ENCODE peak calls at places on chromosomes 12 and 14, in five cellular contexts. L is fibroblast of the aortic adventitia, B is neural progenitor cell, D is upper lobe of left lung, I is DND-41. F is an unnamed sample.

GRCh38 chr12:121798807-121799174 is 5.0 kb upstream of the SETD1B start:
- DNase-seq in L (no peak), B (no peak), D (no peak), I (no peak), F (no peak)

GRCh38 chr14:25140423-25140822 is 90.5 kb upstream of the STXBP6 start:
- DNase-seq in L (no peak), B (no peak), D (no peak), I (no peak), F (no peak)

GRCh38 chr12:93526786-93527428 is 45.6 kb upstream of the SOCS2 start:
- DNase-seq in L (peak; percentile 92), B (peak; percentile 15), D (peak; percentile 38), I (no peak), F (no peak)

GRCh38 chr14:62882967-62883366 is 162.3 kb downstream of the KCNH5 start:
- DNase-seq in L (no peak), B (no peak), D (no peak), I (no peak), F (no peak)

GRCh38 chr12:27525373-27525772 is 1.4 kb downstream of the PPFIBP1 start:
- DNase-seq in L (peak; percentile 85), B (peak; percentile 38), D (no peak), I (no peak), F (no peak)

GRCh38 chr12:70640901-70641300 is 3.7 kb upstream of the PTPRB start:
- DNase-seq in L (no peak), B (no peak), D (no peak), I (no peak), F (no peak)

GRCh38 chr12:95102916-95103671 is 29.7 kb upstream of the NR2C1 start:
- DNase-seq in L (peak; percentile 33), B (no peak), D (no peak), I (no peak), F (peak; percentile 86)

GRCh38 chr14:76726551-76726961 is 34.7 kb upstream of the VASH1 start:
- DNase-seq in L (no peak), B (no peak), D (no peak), I (no peak), F (no peak)

GRCh38 chr12:51695241-51696010 is 104.4 kb downstream of the SCN8A start:
- DNase-seq in L (no peak), B (no peak), D (no peak), I (no peak), F (no peak)

GRCh38 chr14:69633238-69633637 is 21.8 kb downstream of the SUSD6 start:
- DNase-seq in L (no peak), B (no peak), D (no peak), I (no peak), F (no peak)

GRCh38 chr12:68489273-68489672 is 121.4 kb upstream of the RAP1B start:
- DNase-seq in L (no peak), B (no peak), D (no peak), I (no peak), F (no peak)

GRCh38 chr12:69720748-69721147 is 17.9 kb upstream of the RAB3IP start:
- DNase-seq in L (no peak), B (no peak), D (no peak), I (no peak), F (no peak)

GRCh38 chr12:23771230-23771949 is 178.1 kb downstream of the SOX5 start:
- DNase-seq in L (peak; percentile 28), B (peak; percentile 9), D (no peak), I (no peak), F (no peak)

GRCh38 chr14:31787377-31787776 is 226.2 kb downstream of the NUBPL start:
- DNase-seq in L (no peak), B (no peak), D (no peak), I (no peak), F (no peak)
- TF ChIP-seq CTCF in L (no peak), B (no peak), D (no peak), I (no peak), F (no peak)

GRCh38 chr12:45434094-45434493 is 218.2 kb downstream of the ANO6 start:
- DNase-seq in L (no peak), B (no peak), D (no peak), I (no peak), F (no peak)

GRCh38 chr12:45439039-45439438 is 223.1 kb downstream of the ANO6 start:
- DNase-seq in L (no peak), B (no peak), D (no peak), I (no peak), F (no peak)

GRCh38 chr12:45435945-45436710 is 220.2 kb downstream of the ANO6 start:
- DNase-seq in L (no peak), B (peak; percentile 49), D (no peak), I (no peak), F (no peak)

GRCh38 chr12:45431153-45431552 is 215.3 kb downstream of the ANO6 start:
- DNase-seq in L (no peak), B (no peak), D (no peak), I (no peak), F (no peak)

DNA sequence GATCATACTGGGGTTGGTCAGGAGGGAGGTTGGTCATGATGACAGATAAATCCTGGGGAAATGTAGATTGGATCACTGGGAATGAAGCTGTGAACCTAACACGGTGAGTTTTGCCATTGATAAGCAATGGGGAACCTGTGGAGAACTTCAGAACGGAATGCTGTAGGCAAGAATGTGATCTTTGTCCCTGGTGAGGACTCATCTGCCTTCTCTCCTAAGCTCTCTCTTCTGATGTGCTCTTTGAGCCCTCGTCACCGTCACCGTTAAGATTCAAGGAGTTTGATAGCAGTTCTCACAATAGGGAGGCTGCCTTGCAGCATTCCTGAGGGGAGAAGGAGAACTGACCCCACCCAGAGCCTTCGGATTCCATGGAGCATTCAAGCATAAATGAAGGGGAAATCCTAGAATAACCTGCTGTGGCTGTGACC is 217.6 kb downstream of the ANO6 start:
- DNase-seq in L (no peak), B (peak; percentile 84), D (no peak), I (no peak), F (no peak)
- H3K4me3 ChIP-seq in L (no peak overlapping the region), B (no peak overlapping the region), D (no peak overlapping the region), I (no peak overlapping the region), F (no peak overlapping the region)

DNA sequence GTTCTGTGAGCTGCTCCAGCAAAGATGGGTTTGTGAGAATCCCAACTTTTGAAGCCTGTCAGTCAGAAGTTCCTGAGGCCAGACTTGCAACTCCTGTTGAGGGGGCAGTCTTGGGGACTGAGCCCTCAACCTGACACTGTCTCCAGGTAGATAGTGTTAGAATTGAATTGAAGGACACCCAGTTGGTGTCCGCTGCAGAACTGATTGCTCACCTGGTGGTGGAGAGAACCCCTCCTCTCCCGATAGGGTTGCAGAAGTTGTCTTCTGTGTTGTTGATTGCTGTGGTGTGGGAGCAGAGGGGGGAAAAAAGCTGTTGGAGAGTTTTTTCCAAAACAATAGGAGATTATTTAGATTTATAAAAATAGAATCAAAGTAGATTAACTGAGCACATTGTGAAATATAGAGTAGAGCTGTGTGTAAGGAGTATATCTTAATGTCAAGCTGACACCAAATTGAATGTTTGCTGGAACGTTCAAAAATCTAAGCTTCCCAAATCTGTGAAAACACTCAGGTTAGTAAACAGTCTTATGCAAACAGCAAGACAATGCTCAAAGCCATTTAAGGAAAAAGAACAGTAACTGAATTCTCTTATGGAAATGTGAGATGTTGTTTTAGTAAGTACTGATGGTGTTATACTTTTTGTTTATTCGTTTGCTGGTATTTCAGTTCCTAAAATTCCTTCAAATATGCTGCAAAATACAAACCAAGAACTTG is 18.6 kb downstream of the HIF1A start:
- DNase-seq in L (no peak), B (no peak), D (no peak), I (no peak), F (no peak)
- TF ChIP-seq CTCF in L (no peak), B (no peak), D (no peak), I (no peak), F (no peak)

GRCh38 chr14:51653855-51654548 is 2.3 kb downstream of the FRMD6 start:
- DNase-seq in L (peak; percentile 51), B (no peak), D (no peak), I (no peak), F (no peak)
- H3K4me3 ChIP-seq in L (peak overlapping the region; percentile 94), B (peak overlapping the region; percentile 80), D (no peak overlapping the region), I (peak overlapping the region; percentile 47), F (peak overlapping the region; percentile 96)

DNA sequence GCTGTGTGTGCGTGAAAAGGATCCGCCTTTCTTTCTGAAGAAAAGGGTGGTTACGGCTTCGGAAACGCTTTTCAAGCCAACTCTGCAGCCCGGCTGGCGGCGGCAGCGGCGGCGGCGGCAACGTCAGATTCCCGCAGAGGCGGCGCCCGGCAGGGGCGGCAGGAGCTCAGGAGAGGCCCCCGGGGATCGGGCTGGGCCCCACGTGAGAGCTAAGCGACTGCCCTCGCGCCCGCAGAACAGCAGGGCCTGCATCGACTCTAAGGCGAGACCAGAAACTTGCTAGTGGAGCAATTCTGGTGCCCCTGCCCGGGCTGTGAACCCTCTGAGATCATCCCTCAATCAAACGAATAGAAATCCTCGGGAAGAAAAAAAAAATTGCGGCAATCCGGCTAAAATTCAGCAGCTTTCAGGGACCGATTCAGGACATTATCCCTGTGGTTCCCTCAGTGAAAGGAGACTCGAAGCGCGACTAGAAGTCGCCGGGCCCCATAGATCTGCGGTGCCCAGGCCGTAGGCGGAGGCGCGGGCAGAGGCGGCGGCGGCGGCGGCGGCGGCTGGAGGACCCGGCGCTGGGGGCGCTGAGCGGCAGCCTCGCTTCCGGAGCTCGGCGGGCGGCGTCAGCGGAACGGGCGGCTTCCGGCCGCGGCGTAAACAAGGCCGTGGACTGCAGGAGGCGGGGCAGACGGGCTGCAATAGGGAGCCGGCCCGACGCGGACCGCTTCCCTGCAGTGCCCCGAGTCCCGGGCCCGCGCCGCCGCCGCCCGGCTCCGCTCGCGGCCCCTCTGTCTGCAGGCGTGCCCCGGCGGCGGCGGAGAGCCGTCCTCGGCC is at the start of gene KLHDC2:
- DNase-seq in L (peak; percentile 82), B (peak; percentile 95), D (peak; percentile 92), I (peak; percentile 89), F (peak; percentile 95)
- TF ChIP-seq CTCF in L (no peak), B (peak; percentile 56), D (peak; percentile 20), I (peak; percentile 61), F (peak; percentile 20)

F was measured in GM12865.